ENCODE peak calls at places on chromosomes 2 and 18, in five cellular contexts. Q, O, U, I and V are unnamed samples.

GRCh38 chr2:36701391-36701795 is 4.9 kb downstream of the VIT start:
- DNase-seq in O (no peak), Q (no peak), U (no peak), I (no peak), V (no peak)

GRCh38 chr2:64857581-64858471 is 131.4 kb upstream of the SLC1A4 start:
- DNase-seq in I (no peak), U (no peak), Q (peak; percentile 69), O (peak; percentile 85), V (no peak)

GRCh38 chr2:165240927-165241326 is 1.7 kb downstream of the SCN2A start:
- DNase-seq in O (no peak), U (no peak), Q (no peak), I (no peak), V (no peak)

GRCh38 chr2:217934321-217935131 is 68.3 kb downstream of the TNS1 start:
- DNase-seq in U (no peak), Q (peak; percentile 73), O (peak; percentile 52), I (no peak), V (no peak)

GRCh38 chr2:45273412-45274189 is 264.3 kb upstream of the SIX2 start:
- DNase-seq in O (no peak), I (no peak), U (no peak), Q (no peak), V (no peak)

GRCh38 chr18:55868909-55869308 is 280.9 kb upstream of the TCF4 start:
- DNase-seq in I (no peak), U (no peak), O (no peak), Q (no peak), V (no peak)

GRCh38 chr2:170216415-170216814 is 38.5 kb downstream of the MYO3B start:
- DNase-seq in I (no peak), U (no peak), Q (no peak), O (no peak), V (no peak)

GRCh38 chr2:86305195-86305975 is 32.0 kb downstream of the REEP1 start:
- DNase-seq in O (no peak), Q (no peak), I (no peak), U (no peak), V (no peak)

GRCh38 chr18:24595556-24595955 is 135.1 kb downstream of the HRH4 start:
- DNase-seq in I (no peak), Q (no peak), U (no peak), O (peak; percentile 10), V (no peak)

GRCh38 chr2:183123117-183123958 is 905 bp upstream of the NUP35 start:
- DNase-seq in I (no peak), O (peak; percentile 24), Q (no peak), U (no peak), V (no peak)

GRCh38 chr2:84971799-84972790 is 1.1 kb downstream of the KCMF1 start:
- DNase-seq in Q (peak; percentile 93), O (peak; percentile 35), U (no peak), I (peak; percentile 64), V (peak; percentile 76)

GRCh38 chr18:63207154-63207790 is 112.3 kb downstream of the BCL2 start:
- DNase-seq in O (no peak), U (no peak), Q (no peak), I (no peak), V (no peak)

GRCh38 chr2:150561076-150561475 is 73.6 kb upstream of the RND3 start:
- DNase-seq in O (no peak), I (no peak), U (no peak), Q (no peak), V (no peak)

GRCh38 chr2:98746426-98746825 is 15.5 kb upstream of the MGAT4A start:
- DNase-seq in I (no peak), Q (no peak), U (no peak), O (no peak), V (no peak)

GRCh38 chr2:120502761-120503160 is 156.8 kb downstream of the INHBB start:
- DNase-seq in Q (peak; percentile 31), O (no peak), I (no peak), U (no peak), V (no peak)

GRCh38 chr2:113138428-113139322 is 11.3 kb downstream of the IL1RN start:
- DNase-seq in I (no peak), U (peak; percentile 79), Q (no peak), O (peak; percentile 70), V (peak; percentile 63)

GRCh38 chr2:186884585-186884984 is 35.6 kb upstream of the ZSWIM2 start:
- DNase-seq in Q (no peak), U (peak; percentile 3), O (no peak), I (no peak), V (no peak)

GRCh38 chr2:104408266-104408665 is 445.6 kb upstream of the POU3F3 start:
- DNase-seq in I (no peak), O (peak; percentile 32), Q (no peak), U (no peak), V (no peak)

GRCh38 chr2:70686577-70687460 is 81.2 kb downstream of the ADD2 start:
- DNase-seq in O (no peak), Q (no peak), U (peak; percentile 57), I (no peak), V (no peak)

GRCh38 chr2:173264603-173265366 is 89.9 kb upstream of the CDCA7 start:
- DNase-seq in Q (no peak), I (no peak), O (peak; percentile 54), U (peak; percentile 68), V (peak; percentile 27)

GRCh38 chr18:63837556-63837955 is 49.9 kb upstream of the SERPINB2 start:
- DNase-seq in U (no peak), I (no peak), O (no peak), Q (no peak), V (no peak)

GRCh38 chr2:98656800-98657199 is 48.4 kb downstream of the UNC50 start:
- DNase-seq in O (no peak), Q (no peak), I (no peak), U (peak; percentile 90), V (no peak)

GRCh38 chr2:67899187-67899586 is 163.6 kb downstream of the C1D start:
- DNase-seq in I (no peak), Q (no peak), U (no peak), O (no peak), V (no peak)

GRCh38 chr2:214247531-214247930 is 163.3 kb upstream of the VWC2L start:
- DNase-seq in I (no peak), O (no peak), U (no peak), Q (no peak), V (no peak)

GRCh38 chr2:232389327-232389726 is 10.8 kb downstream of the ALPP start:
- DNase-seq in O (no peak), U (no peak), I (no peak), Q (peak; percentile 6), V (no peak)

GRCh38 chr2:191945623-191946022 is 98.7 kb upstream of the CAVIN2 start:
- DNase-seq in Q (no peak), I (no peak), U (no peak), O (no peak), V (no peak)

GRCh38 chr2:240000671-240001070 is 24.5 kb downstream of the NDUFA10 start:
- DNase-seq in O (no peak), U (no peak), I (no peak), Q (no peak), V (no peak)

GRCh38 chr18:46711444-46711863 is 45.4 kb downstream of the ST8SIA5 start:
- DNase-seq in O (no peak), I (no peak), U (peak; percentile 9), Q (no peak), V (no peak)

GRCh38 chr2:26052731-26053130 is 18.8 kb downstream of the RAB10 start:
- DNase-seq in Q (no peak), U (peak; percentile 45), O (no peak), I (no peak), V (no peak)